ENCODE peak calls at places on chromosomes 16 and 17, in five cellular contexts. L is right atrium auricular region, C is fibroblast of lung, Y is A549, B is cardiac muscle cell. K is an unnamed sample.

GRCh38 chr17:29292071-29292991 is 1.6 kb downstream of the NUFIP2 start:
- DNase-seq in B (peak), C (peak), L (peak), Y (peak), K (peak)

GRCh38 chr17:45160505-45161287 is 979 bp upstream of the HEXIM2 start:
- DNase-seq in L (no peak), B (peak), Y (peak), C (peak), K (peak)

GRCh38 chr17:7932949-7933348 is 943 bp downstream of the CNTROB start:
- DNase-seq in C (peak), B (peak), Y (peak), L (peak), K (peak)

GRCh38 chr17:8275421-8276290 is 12.8 kb upstream of the RANGRF start:
- DNase-seq in C (no peak), Y (no peak), L (no peak), B (no peak), K (no peak)

GRCh38 chr16:20720251-20720650 is 21.4 kb downstream of the THUMPD1 start:
- DNase-seq in C (no peak), B (no peak), L (no peak), Y (no peak), K (no peak)

GRCh38 chr17:7512105-7512504 is 27.9 kb downstream of the POLR2A start:
- DNase-seq in Y (no peak), C (no peak), B (no peak), L (no peak), K (no peak)

GRCh38 chr17:10077561-10078299 is 120.7 kb downstream of the GAS7 start:
- DNase-seq in B (no peak), Y (no peak), C (no peak), L (no peak), K (no peak)

GRCh38 chr17:30929081-30929633 is 7.4 kb downstream of the ADAP2 start:
- DNase-seq in C (no peak), L (no peak), Y (no peak), B (no peak), K (no peak)

DNA sequence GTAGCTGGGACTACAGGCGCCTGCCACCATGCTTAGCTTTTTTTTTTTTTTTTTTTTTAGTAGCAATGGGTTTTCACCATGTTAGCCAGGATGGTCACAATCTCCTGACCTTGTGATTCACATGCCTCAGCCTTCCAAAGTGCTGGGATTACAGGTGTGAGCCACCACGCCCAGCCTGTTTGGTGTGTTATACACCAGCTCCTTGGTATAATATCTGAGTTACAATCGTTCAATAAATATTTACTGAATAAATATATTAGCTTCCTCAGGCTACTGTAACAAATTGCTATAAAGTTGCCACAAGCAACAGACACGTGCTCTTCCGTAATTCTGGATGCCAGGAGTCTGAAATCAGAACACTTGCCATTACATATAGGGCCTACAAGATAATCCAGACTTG is 13.6 kb upstream of the FAM20A start:
- DNase-seq in Y (no peak), B (no peak), L (no peak), C (no peak), K (no peak)
- H3K4me3 ChIP-seq in Y (no peak), B (no peak), L (no peak), C (no peak), K (no peak)

GRCh38 chr17:49183341-49183740 is 27.0 kb downstream of the GNGT2 start:
- DNase-seq in C (no peak), B (no peak), L (no peak), Y (no peak), K (no peak)

GRCh38 chr17:49180998-49181635 is 29.3 kb downstream of the GNGT2 start:
- DNase-seq in L (no peak), C (no peak), Y (no peak), B (no peak), K (no peak)

GRCh38 chr17:49183801-49184200 is 26.6 kb downstream of the GNGT2 start:
- DNase-seq in B (no peak), C (no peak), Y (no peak), L (no peak), K (no peak)

DNA sequence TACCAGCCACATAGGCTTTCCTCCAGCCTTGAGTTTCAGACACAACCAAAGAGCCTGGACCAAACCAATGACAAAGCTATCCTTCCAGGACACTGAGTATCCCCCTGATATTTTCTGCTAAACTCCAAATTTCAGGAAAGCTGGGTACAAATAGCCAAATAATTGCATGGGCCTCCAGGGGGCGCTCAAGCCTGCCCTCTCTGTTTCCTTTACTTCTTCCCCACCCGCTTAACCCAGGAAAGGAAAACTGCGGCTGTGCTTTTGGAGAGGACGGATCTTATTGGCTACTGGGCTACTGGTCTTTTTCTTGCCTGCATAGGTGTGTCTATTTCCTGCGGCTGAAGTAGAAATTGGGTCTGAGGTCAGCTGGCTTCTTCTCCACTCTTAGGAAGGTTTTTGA is 30.1 kb downstream of the GNGT2 start:
- DNase-seq in C (peak), B (peak), L (peak), Y (peak), K (peak)
- TF ChIP-seq CTCF in C (peak), B (peak), L (peak), Y (peak), K (peak)

GRCh38 chr16:57797216-57797525 is 5.1 kb downstream of the KIFC3 start:
- DNase-seq in B (no peak), Y (no peak), L (no peak), C (no peak), K (no peak)

GRCh38 chr16:57797526-57798266 is 4.6 kb downstream of the KIFC3 start:
- DNase-seq in Y (peak), C (no peak), L (no peak), B (peak), K (no peak)

GRCh38 chr16:57794849-57795430 is 7.4 kb downstream of the KIFC3 start:
- DNase-seq in L (no peak), Y (no peak), C (no peak), B (no peak), K (no peak)

GRCh38 chr16:57798267-57798810 is 4.0 kb downstream of the KIFC3 start:
- DNase-seq in C (no peak), B (no peak), L (no peak), Y (no peak), K (no peak)

GRCh38 chr16:57795431-57795878 is 6.8 kb downstream of the KIFC3 start:
- DNase-seq in B (peak), Y (peak), L (no peak), C (peak), K (peak)
- H3K4me3 ChIP-seq in B (no peak), Y (peak), L (no peak), C (no peak), K (no peak)

DNA sequence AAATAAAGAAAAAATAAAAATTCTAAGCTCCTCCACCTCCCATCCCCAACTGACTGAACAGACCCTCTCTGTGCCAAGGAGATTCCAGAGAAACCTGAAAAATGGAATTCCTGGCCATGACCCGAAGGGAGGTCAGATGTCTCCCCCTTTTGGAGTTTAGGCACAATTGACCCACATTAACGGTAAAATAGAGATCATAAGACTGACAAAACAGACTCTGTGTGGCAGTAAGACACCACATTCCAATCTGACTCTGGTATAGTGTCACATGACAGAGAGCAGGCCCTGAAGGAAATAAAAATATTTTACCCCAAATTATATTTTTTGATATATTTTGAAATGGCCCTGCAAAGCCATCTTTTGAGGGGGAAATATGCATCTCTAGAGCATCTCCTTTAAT is 115.1 kb upstream of the ZKSCAN2 start:
- DNase-seq in Y (no peak), L (no peak), C (no peak), B (no peak), K (no peak)
- TF ChIP-seq CTCF in Y (no peak), L (no peak), C (no peak), B (no peak), K (no peak)

K was measured in AG10803.